ENCODE peak calls at places on chromosomes 1 and 21, in six cellular contexts. V is kidney epithelial cell, O is mesothelial cell of epicardium, M is lower leg skin, F is nephron progenitor cell, Y is Calu3. D is an unnamed sample.

GRCh38 chr1:92430030-92430429 is 56.7 kb downstream of the GFI1 start:
- DNase-seq in O (no peak), M (no peak), V (no peak), F (no peak), Y (no peak), D (no peak)

GRCh38 chr1:41672641-41673313 is 188.3 kb upstream of the EDN2 start:
- DNase-seq in O (no peak), Y (no peak), M (no peak), V (no peak), F (no peak), D (no peak)

GRCh38 chr1:36089393-36090121 is 865 bp downstream of the ADPRS start:
- DNase-seq in F (peak), V (no peak), O (no peak), M (no peak), Y (peak), D (no peak)

GRCh38 chr1:48177257-48177656 is 45.3 kb upstream of the SLC5A9 start:
- DNase-seq in F (no peak), Y (no peak), O (no peak), V (no peak), M (no peak), D (no peak)

GRCh38 chr1:54774820-54775498 is 10.6 kb upstream of the PARS2 start:
- DNase-seq in F (peak), M (no peak), V (no peak), O (no peak), Y (no peak), D (no peak)

GRCh38 chr1:55547441-55547840 is 332.3 kb upstream of the USP24 start:
- DNase-seq in Y (no peak), V (no peak), F (no peak), M (no peak), O (no peak), D (no peak)

GRCh38 chr1:175599212-175599681 is 144.1 kb downstream of the TNR start:
- DNase-seq in O (no peak), Y (no peak), F (peak), M (no peak), V (peak), D (no peak)

GRCh38 chr1:226797151-226797550 is 58.1 kb upstream of the ITPKB start:
- DNase-seq in V (no peak), O (no peak), F (no peak), Y (no peak), M (no peak), D (no peak)

GRCh38 chr1:157311730-157312269 is 173.6 kb upstream of the ETV3 start:
- DNase-seq in Y (no peak), F (no peak), O (no peak), V (no peak), M (no peak), D (no peak)

GRCh38 chr1:110756506-110756905 is 81.8 kb upstream of the KCNA3 start:
- DNase-seq in M (no peak), F (no peak), Y (no peak), V (no peak), O (no peak), D (peak)

GRCh38 chr1:191702124-191702523 is 456.1 kb upstream of the RGS18 start:
- DNase-seq in M (no peak), O (no peak), V (no peak), Y (no peak), F (no peak), D (no peak)

GRCh38 chr1:213507472-213508223 is 456.6 kb downstream of the RPS6KC1 start:
- DNase-seq in F (no peak), Y (no peak), M (no peak), V (no peak), O (no peak), D (no peak)

GRCh38 chr21:25977068-25977611 is 193.4 kb downstream of the APP start:
- DNase-seq in M (no peak), V (no peak), F (no peak), O (no peak), Y (no peak), D (no peak)

GRCh38 chr1:108512239-108513071 is 47.4 kb upstream of the EEIG2 start:
- DNase-seq in M (no peak), F (no peak), Y (no peak), O (no peak), V (no peak), D (no peak)

GRCh38 chr1:187928288-187928687 is 1099.5 kb downstream of the PLA2G4A start:
- DNase-seq in V (no peak), M (no peak), Y (peak), O (no peak), F (peak), D (no peak)
- TF ChIP-seq CTCF in V (peak), M (no peak), Y (no peak), O (no peak), F (peak), D (no peak)

GRCh38 chr1:150069923-150070322 is 2.3 kb downstream of the VPS45 start:
- DNase-seq in V (no peak), O (no peak), F (no peak), M (no peak), Y (no peak), D (no peak)

GRCh38 chr1:150066328-150066727 is 1.2 kb upstream of the VPS45 start:
- DNase-seq in F (no peak), Y (no peak), M (no peak), V (no peak), O (no peak), D (no peak)

GRCh38 chr1:150066838-150067183 is 765 bp upstream of the VPS45 start:
- DNase-seq in Y (peak), V (no peak), O (peak), F (peak), M (no peak), D (peak)

GRCh38 chr1:150065184-150065871 is 2.2 kb upstream of the VPS45 start:
- DNase-seq in Y (no peak), M (no peak), O (no peak), V (no peak), F (no peak), D (no peak)

GRCh38 chr1:150067184-150068182 is at the start of gene VPS45:
- DNase-seq in F (peak), Y (peak), M (peak), V (peak), O (peak), D (peak)
- TF ChIP-seq CTCF in F (no peak), Y (no peak), M (no peak), V (peak), O (no peak), D (peak)

GRCh38 chr1:16900771-16901170 is 5.0 kb downstream of the RNU1-2 start:
- DNase-seq in M (no peak), V (no peak), F (no peak), Y (no peak), O (no peak), D (no peak)
- TF ChIP-seq CTCF in M (no peak), V (peak), F (peak), Y (no peak), O (no peak), D (no peak)

GRCh38 chr1:87024936-87025537 is 110.6 kb downstream of the HS2ST1 start:
- DNase-seq in V (peak), Y (peak), M (no peak), F (no peak), O (no peak), D (no peak)
- TF ChIP-seq CTCF in V (peak), Y (peak), M (no peak), F (peak), O (no peak), D (peak)

GRCh38 chr1:7538033-7538432 is 233.1 kb upstream of the VAMP3 start:
- DNase-seq in M (no peak), Y (no peak), O (no peak), F (no peak), V (no peak), D (peak)

GRCh38 chr1:7540816-7541215 is 230.3 kb upstream of the VAMP3 start:
- DNase-seq in V (no peak), O (no peak), Y (no peak), F (no peak), M (no peak), D (peak)

GRCh38 chr1:7536891-7537591 is 234.1 kb upstream of the VAMP3 start:
- DNase-seq in V (no peak), Y (no peak), M (no peak), F (peak), O (no peak), D (no peak)

GRCh38 chr1:7539772-7540175 is 231.3 kb upstream of the VAMP3 start:
- DNase-seq in M (peak), O (no peak), F (peak), V (no peak), Y (peak), D (no peak)

DNA sequence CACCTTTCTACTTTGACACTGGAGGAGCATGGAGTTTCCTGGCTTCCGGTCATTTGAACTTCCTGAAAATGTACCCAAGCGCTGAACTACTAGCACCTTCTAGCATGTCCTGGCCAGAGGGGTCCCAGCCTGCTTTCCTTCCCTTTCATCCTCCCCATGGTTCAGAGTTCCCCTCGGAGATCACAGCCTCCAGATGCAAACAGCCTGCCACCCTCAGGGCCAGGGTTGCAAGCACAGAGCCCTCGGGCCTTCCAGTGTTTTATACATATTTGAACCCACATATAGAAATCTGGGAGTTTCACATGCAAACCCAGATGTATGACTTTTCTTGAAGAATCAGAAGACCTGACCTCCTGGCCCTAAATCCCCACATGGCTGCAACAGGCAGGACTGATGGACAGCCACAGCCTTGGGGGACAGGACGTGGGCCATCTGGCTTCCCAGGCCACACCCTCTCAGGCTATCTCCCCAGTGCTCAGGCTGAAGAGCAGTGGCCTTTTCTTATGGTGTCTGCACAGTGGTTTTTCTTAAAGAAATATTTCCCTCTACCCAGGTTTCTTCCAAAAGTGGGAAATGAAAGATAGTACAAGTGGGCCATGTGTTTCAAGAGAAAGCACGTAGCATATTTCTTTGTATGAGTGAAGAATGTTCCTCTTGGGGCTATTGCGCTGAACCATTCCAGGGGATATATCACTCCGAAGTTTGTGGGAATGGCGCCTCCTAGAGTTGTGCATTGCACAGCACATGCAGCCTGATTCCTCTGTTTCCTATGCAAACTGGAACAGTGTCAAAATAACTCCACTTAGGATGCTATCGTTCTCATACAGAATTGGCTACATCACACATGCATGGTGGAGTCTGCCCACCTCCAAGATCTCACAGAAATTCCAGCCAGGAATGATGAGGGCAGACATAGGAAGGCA is 232.0 kb upstream of the VAMP3 start:
- DNase-seq in M (no peak), Y (no peak), O (no peak), V (no peak), F (no peak), D (no peak)
- TF ChIP-seq CTCF in M (no peak), Y (no peak), O (no peak), V (no peak), F (no peak), D (no peak)

GRCh38 chr1:166089804-166090203 is 77.0 kb downstream of the FAM78B start:
- DNase-seq in F (no peak), O (no peak), M (no peak), Y (no peak), V (no peak), D (no peak)
- TF ChIP-seq CTCF in F (no peak), O (no peak), M (no peak), Y (no peak), V (no peak), D (no peak)

D was measured in psoas muscle.